ENCODE peak calls at places on chromosome 10, in eight cellular contexts. One of them, this sample, is unnamed.

GRCh38 chr10:119281581-119282071 is 74.3 kb downstream of the GRK5 start:
- DNase-seq in stimulated activated CD4-positive, alpha-beta T cell treated with anti-CD3 and anti-CD28 coated beads, TNF-alpha, amount 100 ng/mL, for 4 hours: no peak
- DNase-seq in HFFc6: no peak
- DNase-seq in NCI-H774: no peak
- DNase-seq in NCI-H510A: peak; percentile 27
- DNase-seq in midbrain: peak; percentile 59
- DNase-seq in substantia nigra: peak; percentile 37
- DNase-seq in right cardiac atrium: peak; percentile 95
- DNase-seq in this sample: peak; percentile 64

GRCh38 chr10:97584798-97585438 is 729 bp downstream of the HOGA1 start:
- DNase-seq in stimulated activated CD4-positive, alpha-beta T cell treated with anti-CD3 and anti-CD28 coated beads, TNF-alpha, amount 100 ng/mL, for 4 hours: no peak
- DNase-seq in HFFc6: no peak
- DNase-seq in NCI-H774: no peak
- DNase-seq in NCI-H510A: no peak
- DNase-seq in midbrain: no peak
- DNase-seq in substantia nigra: no peak
- DNase-seq in right cardiac atrium: no peak
- DNase-seq in this sample: no peak

GRCh38 chr10:10830316-10831061 is 187.2 kb upstream of the CELF2 start:
- DNase-seq in stimulated activated CD4-positive, alpha-beta T cell treated with anti-CD3 and anti-CD28 coated beads, TNF-alpha, amount 100 ng/mL, for 4 hours: no peak
- DNase-seq in HFFc6: peak; percentile 96
- DNase-seq in NCI-H774: no peak
- DNase-seq in NCI-H510A: no peak
- DNase-seq in midbrain: no peak
- DNase-seq in substantia nigra: no peak
- DNase-seq in right cardiac atrium: no peak
- DNase-seq in this sample: no peak

GRCh38 chr10:61855771-61856170 is 45.7 kb upstream of the ARID5B start:
- DNase-seq in stimulated activated CD4-positive, alpha-beta T cell treated with anti-CD3 and anti-CD28 coated beads, TNF-alpha, amount 100 ng/mL, for 4 hours: no peak
- DNase-seq in HFFc6: no peak
- DNase-seq in NCI-H774: no peak
- DNase-seq in NCI-H510A: no peak
- DNase-seq in midbrain: no peak
- DNase-seq in substantia nigra: no peak
- DNase-seq in right cardiac atrium: no peak
- DNase-seq in this sample: no peak

GRCh38 chr10:71081912-71082311 is 130.5 kb upstream of the UNC5B start:
- DNase-seq in stimulated activated CD4-positive, alpha-beta T cell treated with anti-CD3 and anti-CD28 coated beads, TNF-alpha, amount 100 ng/mL, for 4 hours: no peak
- DNase-seq in HFFc6: no peak
- DNase-seq in NCI-H774: no peak
- DNase-seq in NCI-H510A: no peak
- DNase-seq in midbrain: no peak
- DNase-seq in substantia nigra: no peak
- DNase-seq in right cardiac atrium: no peak
- DNase-seq in this sample: no peak

GRCh38 chr10:112338957-112339356 is 35.0 kb upstream of the ACSL5 start:
- DNase-seq in stimulated activated CD4-positive, alpha-beta T cell treated with anti-CD3 and anti-CD28 coated beads, TNF-alpha, amount 100 ng/mL, for 4 hours: no peak
- DNase-seq in HFFc6: no peak
- DNase-seq in NCI-H774: no peak
- DNase-seq in NCI-H510A: no peak
- DNase-seq in midbrain: no peak
- DNase-seq in substantia nigra: no peak
- DNase-seq in right cardiac atrium: no peak
- DNase-seq in this sample: no peak

GRCh38 chr10:44437837-44438752 is 53.2 kb upstream of the CXCL12 start:
- DNase-seq in stimulated activated CD4-positive, alpha-beta T cell treated with anti-CD3 and anti-CD28 coated beads, TNF-alpha, amount 100 ng/mL, for 4 hours: no peak
- DNase-seq in HFFc6: no peak
- DNase-seq in NCI-H774: no peak
- DNase-seq in NCI-H510A: no peak
- DNase-seq in midbrain: peak; percentile 32
- DNase-seq in substantia nigra: no peak
- DNase-seq in right cardiac atrium: peak; percentile 83
- DNase-seq in this sample: peak; percentile 21

GRCh38 chr10:91162495-91163268 is 57.8 kb upstream of the PCGF5 start:
- DNase-seq in stimulated activated CD4-positive, alpha-beta T cell treated with anti-CD3 and anti-CD28 coated beads, TNF-alpha, amount 100 ng/mL, for 4 hours: peak; percentile 58
- DNase-seq in HFFc6: peak; percentile 53
- DNase-seq in NCI-H774: peak; percentile 34
- DNase-seq in NCI-H510A: peak; percentile 43
- DNase-seq in midbrain: peak; percentile 84
- DNase-seq in substantia nigra: peak; percentile 70
- DNase-seq in right cardiac atrium: peak; percentile 92
- DNase-seq in this sample: peak; percentile 86

GRCh38 chr10:118422241-118422640 is 80.1 kb upstream of the FAM204A start:
- DNase-seq in stimulated activated CD4-positive, alpha-beta T cell treated with anti-CD3 and anti-CD28 coated beads, TNF-alpha, amount 100 ng/mL, for 4 hours: no peak
- DNase-seq in HFFc6: no peak
- DNase-seq in NCI-H774: no peak
- DNase-seq in NCI-H510A: no peak
- DNase-seq in midbrain: no peak
- DNase-seq in substantia nigra: no peak
- DNase-seq in right cardiac atrium: no peak
- DNase-seq in this sample: no peak

GRCh38 chr10:132536241-132536963 is 1.2 kb upstream of the INPP5A start:
- DNase-seq in stimulated activated CD4-positive, alpha-beta T cell treated with anti-CD3 and anti-CD28 coated beads, TNF-alpha, amount 100 ng/mL, for 4 hours: no peak
- DNase-seq in HFFc6: no peak
- DNase-seq in NCI-H774: no peak
- DNase-seq in NCI-H510A: no peak
- DNase-seq in midbrain: peak; percentile 26
- DNase-seq in substantia nigra: no peak
- DNase-seq in right cardiac atrium: peak; percentile 61
- DNase-seq in this sample: no peak

GRCh38 chr10:3782099-3782455 is 2.9 kb downstream of the KLF6 start:
- DNase-seq in stimulated activated CD4-positive, alpha-beta T cell treated with anti-CD3 and anti-CD28 coated beads, TNF-alpha, amount 100 ng/mL, for 4 hours: no peak
- DNase-seq in HFFc6: no peak
- DNase-seq in NCI-H774: no peak
- DNase-seq in NCI-H510A: no peak
- DNase-seq in midbrain: no peak
- DNase-seq in substantia nigra: no peak
- DNase-seq in right cardiac atrium: no peak
- DNase-seq in this sample: no peak

GRCh38 chr10:22714524-22715289 is at the start of gene PIP4K2A:
- DNase-seq in stimulated activated CD4-positive, alpha-beta T cell treated with anti-CD3 and anti-CD28 coated beads, TNF-alpha, amount 100 ng/mL, for 4 hours: peak; percentile 71
- DNase-seq in HFFc6: peak; percentile 33
- DNase-seq in NCI-H774: peak; percentile 80
- DNase-seq in NCI-H510A: peak; percentile 18
- DNase-seq in midbrain: peak; percentile 80
- DNase-seq in substantia nigra: peak; percentile 23
- DNase-seq in right cardiac atrium: peak; percentile 92
- DNase-seq in this sample: peak; percentile 84

GRCh38 chr10:71294091-71294561 is 24.9 kb upstream of the SLC29A3 start:
- DNase-seq in stimulated activated CD4-positive, alpha-beta T cell treated with anti-CD3 and anti-CD28 coated beads, TNF-alpha, amount 100 ng/mL, for 4 hours: no peak
- DNase-seq in HFFc6: no peak
- DNase-seq in NCI-H774: no peak
- DNase-seq in NCI-H510A: no peak
- DNase-seq in midbrain: no peak
- DNase-seq in substantia nigra: no peak
- DNase-seq in right cardiac atrium: no peak
- DNase-seq in this sample: no peak

GRCh38 chr10:79383974-79384606 is 36.8 kb downstream of the PPIF start:
- DNase-seq in stimulated activated CD4-positive, alpha-beta T cell treated with anti-CD3 and anti-CD28 coated beads, TNF-alpha, amount 100 ng/mL, for 4 hours: no peak
- DNase-seq in HFFc6: no peak
- DNase-seq in NCI-H774: no peak
- DNase-seq in NCI-H510A: no peak
- DNase-seq in midbrain: no peak
- DNase-seq in substantia nigra: no peak
- DNase-seq in right cardiac atrium: peak; percentile 71
- DNase-seq in this sample: no peak

GRCh38 chr10:82814635-82815034 is 939.6 kb downstream of the NRG3 start:
- DNase-seq in stimulated activated CD4-positive, alpha-beta T cell treated with anti-CD3 and anti-CD28 coated beads, TNF-alpha, amount 100 ng/mL, for 4 hours: no peak
- DNase-seq in HFFc6: peak; percentile 36
- DNase-seq in NCI-H774: no peak
- DNase-seq in NCI-H510A: no peak
- DNase-seq in midbrain: no peak
- DNase-seq in substantia nigra: no peak
- DNase-seq in right cardiac atrium: no peak
- DNase-seq in this sample: no peak

GRCh38 chr10:68135922-68136718 is 26.8 kb downstream of the MYPN start:
- DNase-seq in stimulated activated CD4-positive, alpha-beta T cell treated with anti-CD3 and anti-CD28 coated beads, TNF-alpha, amount 100 ng/mL, for 4 hours: no peak
- DNase-seq in HFFc6: peak; percentile 93
- DNase-seq in NCI-H774: no peak
- DNase-seq in NCI-H510A: no peak
- DNase-seq in midbrain: no peak
- DNase-seq in substantia nigra: no peak
- DNase-seq in right cardiac atrium: no peak
- DNase-seq in this sample: no peak

GRCh38 chr10:88608052-88608732 is 21.6 kb downstream of the LIPJ start:
- DNase-seq in stimulated activated CD4-positive, alpha-beta T cell treated with anti-CD3 and anti-CD28 coated beads, TNF-alpha, amount 100 ng/mL, for 4 hours: no peak
- DNase-seq in HFFc6: no peak
- DNase-seq in NCI-H774: no peak
- DNase-seq in NCI-H510A: no peak
- DNase-seq in midbrain: no peak
- DNase-seq in substantia nigra: no peak
- DNase-seq in right cardiac atrium: no peak
- DNase-seq in this sample: no peak

GRCh38 chr10:52216852-52217251 is 97.2 kb upstream of the DKK1 start:
- DNase-seq in stimulated activated CD4-positive, alpha-beta T cell treated with anti-CD3 and anti-CD28 coated beads, TNF-alpha, amount 100 ng/mL, for 4 hours: no peak
- DNase-seq in HFFc6: peak; percentile 28
- DNase-seq in NCI-H774: no peak
- DNase-seq in NCI-H510A: peak; percentile 18
- DNase-seq in midbrain: peak; percentile 10
- DNase-seq in substantia nigra: no peak
- DNase-seq in right cardiac atrium: no peak
- DNase-seq in this sample: peak; percentile 21

GRCh38 chr10:92689663-92690210 is at the start of gene HHEX:
- DNase-seq in stimulated activated CD4-positive, alpha-beta T cell treated with anti-CD3 and anti-CD28 coated beads, TNF-alpha, amount 100 ng/mL, for 4 hours: no peak
- DNase-seq in HFFc6: no peak
- DNase-seq in NCI-H774: peak; percentile 59
- DNase-seq in NCI-H510A: peak; percentile 47
- DNase-seq in midbrain: no peak
- DNase-seq in substantia nigra: no peak
- DNase-seq in right cardiac atrium: peak; percentile 85
- DNase-seq in this sample: peak; percentile 24

GRCh38 chr10:70323143-70323696 is 39.4 kb upstream of the NPFFR1 start:
- DNase-seq in stimulated activated CD4-positive, alpha-beta T cell treated with anti-CD3 and anti-CD28 coated beads, TNF-alpha, amount 100 ng/mL, for 4 hours: no peak
- DNase-seq in HFFc6: no peak
- DNase-seq in NCI-H774: no peak
- DNase-seq in NCI-H510A: no peak
- DNase-seq in midbrain: no peak
- DNase-seq in substantia nigra: no peak
- DNase-seq in right cardiac atrium: no peak
- DNase-seq in this sample: no peak

GRCh38 chr10:20970044-20970443 is 72.9 kb upstream of the NEBL start:
- DNase-seq in stimulated activated CD4-positive, alpha-beta T cell treated with anti-CD3 and anti-CD28 coated beads, TNF-alpha, amount 100 ng/mL, for 4 hours: no peak
- DNase-seq in HFFc6: no peak
- DNase-seq in NCI-H774: no peak
- DNase-seq in NCI-H510A: no peak
- DNase-seq in midbrain: no peak
- DNase-seq in substantia nigra: no peak
- DNase-seq in right cardiac atrium: no peak
- DNase-seq in this sample: no peak

GRCh38 chr10:80253266-80253962 is 36.0 kb downstream of the MAT1A start:
- DNase-seq in stimulated activated CD4-positive, alpha-beta T cell treated with anti-CD3 and anti-CD28 coated beads, TNF-alpha, amount 100 ng/mL, for 4 hours: no peak
- DNase-seq in HFFc6: no peak
- DNase-seq in NCI-H774: no peak
- DNase-seq in NCI-H510A: no peak
- DNase-seq in midbrain: no peak
- DNase-seq in substantia nigra: no peak
- DNase-seq in right cardiac atrium: no peak
- DNase-seq in this sample: no peak

GRCh38 chr10:70267161-70267933 is 16.5 kb downstream of the NPFFR1 start:
- DNase-seq in stimulated activated CD4-positive, alpha-beta T cell treated with anti-CD3 and anti-CD28 coated beads, TNF-alpha, amount 100 ng/mL, for 4 hours: no peak
- DNase-seq in HFFc6: peak; percentile 96
- DNase-seq in NCI-H774: no peak
- DNase-seq in NCI-H510A: no peak
- DNase-seq in midbrain: no peak
- DNase-seq in substantia nigra: no peak
- DNase-seq in right cardiac atrium: no peak
- DNase-seq in this sample: no peak